ENCODE peak calls at places on chromosomes 7 and 10, in six cellular contexts. One of them, this sample, is unnamed.

GRCh38 chr7:33727415-33727814 is 177.9 kb upstream of the BMPER start:
- DNase-seq in IMR-90: no peak
- DNase-seq in KBM-7: no peak
- DNase-seq in Caki2: no peak
- DNase-seq in EL: no peak
- DNase-seq in kidney glomerular epithelial cell: no peak
- DNase-seq in this sample: no peak

GRCh38 chr10:101829561-101830315 is 11.5 kb upstream of the OGA start:
- DNase-seq in IMR-90: no peak
- DNase-seq in KBM-7: no peak
- DNase-seq in Caki2: no peak
- DNase-seq in EL: no peak
- DNase-seq in kidney glomerular epithelial cell: no peak
- DNase-seq in this sample: peak; percentile 68

GRCh38 chr7:114658188-114658587 is 243.6 kb downstream of the FOXP2 start:
- DNase-seq in IMR-90: no peak
- DNase-seq in KBM-7: no peak
- DNase-seq in Caki2: no peak
- DNase-seq in EL: no peak
- DNase-seq in kidney glomerular epithelial cell: no peak
- DNase-seq in this sample: no peak

GRCh38 chr7:108157606-108158330 is 27.6 kb upstream of the LAMB4 start:
- DNase-seq in IMR-90: no peak
- DNase-seq in KBM-7: no peak
- DNase-seq in Caki2: no peak
- DNase-seq in EL: no peak
- DNase-seq in kidney glomerular epithelial cell: no peak
- DNase-seq in this sample: no peak

GRCh38 chr7:91784469-91784868 is 96.0 kb downstream of the MTERF1 start:
- DNase-seq in IMR-90: peak; percentile 61
- DNase-seq in KBM-7: peak; percentile 9
- DNase-seq in Caki2: peak; percentile 14
- DNase-seq in EL: peak; percentile 46
- DNase-seq in kidney glomerular epithelial cell: peak; percentile 29
- DNase-seq in this sample: peak; percentile 47

GRCh38 chr10:6139470-6139869 is 50.6 kb downstream of the RBM17 start:
- DNase-seq in IMR-90: no peak
- DNase-seq in KBM-7: no peak
- DNase-seq in Caki2: no peak
- DNase-seq in EL: no peak
- DNase-seq in kidney glomerular epithelial cell: no peak
- DNase-seq in this sample: no peak

GRCh38 chr10:93992400-93993030 is 1.2 kb upstream of the PLCE1 start:
- DNase-seq in IMR-90: peak; percentile 16
- DNase-seq in KBM-7: no peak
- DNase-seq in Caki2: peak; percentile 29
- DNase-seq in EL: peak; percentile 36
- DNase-seq in kidney glomerular epithelial cell: no peak
- DNase-seq in this sample: no peak

GRCh38 chr10:12631216-12631615 is 281.9 kb downstream of the CAMK1D start:
- DNase-seq in IMR-90: peak; percentile 10
- DNase-seq in KBM-7: peak; percentile 27
- DNase-seq in Caki2: peak; percentile 54
- DNase-seq in EL: peak; percentile 12
- DNase-seq in kidney glomerular epithelial cell: no peak
- DNase-seq in this sample: no peak

GRCh38 chr7:20798694-20799121 is 12.0 kb upstream of the SP8 start:
- DNase-seq in IMR-90: no peak
- DNase-seq in KBM-7: no peak
- DNase-seq in Caki2: no peak
- DNase-seq in EL: no peak
- DNase-seq in kidney glomerular epithelial cell: no peak
- DNase-seq in this sample: no peak

GRCh38 chr10:1540144-1540543 is 197.2 kb downstream of the ADARB2 start:
- DNase-seq in IMR-90: no peak
- DNase-seq in KBM-7: no peak
- DNase-seq in Caki2: no peak
- DNase-seq in EL: no peak
- DNase-seq in kidney glomerular epithelial cell: no peak
- DNase-seq in this sample: no peak

GRCh38 chr10:70652761-70653657 is 19.3 kb upstream of the ADAMTS14 start:
- DNase-seq in IMR-90: peak; percentile 98
- DNase-seq in KBM-7: no peak
- DNase-seq in Caki2: peak; percentile 87
- DNase-seq in EL: peak; percentile 98
- DNase-seq in kidney glomerular epithelial cell: peak; percentile 93
- DNase-seq in this sample: no peak

GRCh38 chr10:36109399-36110023 is 467.4 kb upstream of the FZD8 start:
- DNase-seq in IMR-90: no peak
- DNase-seq in KBM-7: no peak
- DNase-seq in Caki2: no peak
- DNase-seq in EL: no peak
- DNase-seq in kidney glomerular epithelial cell: no peak
- DNase-seq in this sample: no peak

GRCh38 chr10:13441476-13441875 is 87.3 kb downstream of the BEND7 start:
- DNase-seq in IMR-90: no peak
- DNase-seq in KBM-7: no peak
- DNase-seq in Caki2: no peak
- DNase-seq in EL: no peak
- DNase-seq in kidney glomerular epithelial cell: no peak
- DNase-seq in this sample: no peak

GRCh38 chr7:112726076-112726475 is 64.1 kb downstream of the TMEM168 start:
- DNase-seq in IMR-90: no peak
- DNase-seq in KBM-7: no peak
- DNase-seq in Caki2: no peak
- DNase-seq in EL: no peak
- DNase-seq in kidney glomerular epithelial cell: no peak
- DNase-seq in this sample: no peak

GRCh38 chr7:157506268-157506667 is 169.5 kb downstream of the DNAJB6 start:
- DNase-seq in IMR-90: no peak
- DNase-seq in KBM-7: no peak
- DNase-seq in Caki2: no peak
- DNase-seq in EL: no peak
- DNase-seq in kidney glomerular epithelial cell: no peak
- DNase-seq in this sample: no peak

GRCh38 chr10:63812491-63812890 is 291.3 kb downstream of the REEP3 start:
- DNase-seq in IMR-90: no peak
- DNase-seq in KBM-7: no peak
- DNase-seq in Caki2: no peak
- DNase-seq in EL: no peak
- DNase-seq in kidney glomerular epithelial cell: no peak
- DNase-seq in this sample: no peak